ENCODE peak calls at places on chromosomes 12 and 14, in five cellular contexts. One of them, this sample, is unnamed.

GRCh38 chr12:132445884-132446471 is 44.0 kb upstream of the FBRSL1 start:
- DNase-seq in tibial nerve: no peak
- DNase-seq in heart left ventricle: no peak
- DNase-seq in SK-N-SH: no peak
- DNase-seq in fibroblast of lung: peak
- DNase-seq in this sample: peak

GRCh38 chr14:65191716-65192115 is 89.4 kb upstream of the MAX start:
- DNase-seq in fibroblast of lung: no peak
- DNase-seq in heart left ventricle: no peak
- DNase-seq in SK-N-SH: no peak
- DNase-seq in tibial nerve: no peak
- DNase-seq in this sample: no peak

GRCh38 chr12:5390174-5390799 is 41.6 kb upstream of the NTF3 start:
- DNase-seq in SK-N-SH: no peak
- DNase-seq in heart left ventricle: no peak
- DNase-seq in fibroblast of lung: no peak
- DNase-seq in tibial nerve: no peak
- DNase-seq in this sample: no peak

GRCh38 chr12:101759396-101760047 is 20.3 kb upstream of the SYCP3 start:
- DNase-seq in SK-N-SH: peak
- DNase-seq in heart left ventricle: no peak
- DNase-seq in tibial nerve: no peak
- DNase-seq in fibroblast of lung: peak
- DNase-seq in this sample: peak

GRCh38 chr12:109529618-109530300 is 43.5 kb downstream of the MMAB start:
- DNase-seq in heart left ventricle: no peak
- DNase-seq in fibroblast of lung: no peak
- DNase-seq in tibial nerve: no peak
- DNase-seq in SK-N-SH: no peak
- DNase-seq in this sample: no peak

GRCh38 chr14:71290960-71291466 is 383.8 kb downstream of the PCNX1 start:
- DNase-seq in heart left ventricle: no peak
- DNase-seq in tibial nerve: no peak
- DNase-seq in fibroblast of lung: peak
- DNase-seq in SK-N-SH: no peak
- DNase-seq in this sample: peak

GRCh38 chr14:23665302-23666016 is 29.3 kb downstream of the DHRS2 start:
- DNase-seq in fibroblast of lung: no peak
- DNase-seq in SK-N-SH: no peak
- DNase-seq in heart left ventricle: no peak
- DNase-seq in tibial nerve: no peak
- DNase-seq in this sample: no peak

GRCh38 chr14:68814376-68815287 is 21.8 kb upstream of the ZFP36L1 start:
- DNase-seq in tibial nerve: peak
- DNase-seq in fibroblast of lung: peak
- DNase-seq in heart left ventricle: peak
- DNase-seq in SK-N-SH: peak
- DNase-seq in this sample: no peak

GRCh38 chr12:14952295-14952995 is 9.0 kb downstream of the ARHGDIB start:
- DNase-seq in heart left ventricle: peak
- DNase-seq in fibroblast of lung: peak
- DNase-seq in tibial nerve: no peak
- DNase-seq in SK-N-SH: no peak
- DNase-seq in this sample: peak

GRCh38 chr12:51972849-51973273 is 21.4 kb downstream of the ACVR1B start:
- DNase-seq in tibial nerve: peak
- DNase-seq in SK-N-SH: no peak
- DNase-seq in heart left ventricle: peak
- DNase-seq in fibroblast of lung: peak
- DNase-seq in this sample: peak

GRCh38 chr14:25150934-25151790 is 101.2 kb upstream of the STXBP6 start:
- DNase-seq in fibroblast of lung: peak
- DNase-seq in heart left ventricle: no peak
- DNase-seq in tibial nerve: no peak
- DNase-seq in SK-N-SH: peak
- DNase-seq in this sample: peak

GRCh38 chr12:5691943-5692342 is 253.1 kb downstream of the ANO2 start:
- DNase-seq in fibroblast of lung: peak
- DNase-seq in SK-N-SH: no peak
- DNase-seq in tibial nerve: peak
- DNase-seq in heart left ventricle: no peak
- DNase-seq in this sample: no peak

GRCh38 chr12:67640863-67641262 is 7.7 kb upstream of the DYRK2 start:
- DNase-seq in tibial nerve: no peak
- DNase-seq in SK-N-SH: no peak
- DNase-seq in fibroblast of lung: no peak
- DNase-seq in heart left ventricle: no peak
- DNase-seq in this sample: no peak

GRCh38 chr12:93025145-93026103 is 96.3 kb upstream of the EEA1 start:
- DNase-seq in fibroblast of lung: peak
- DNase-seq in SK-N-SH: peak
- DNase-seq in tibial nerve: peak
- DNase-seq in heart left ventricle: no peak
- DNase-seq in this sample: no peak

GRCh38 chr12:46153267-46153872 is 115.5 kb downstream of the SLC38A1 start:
- DNase-seq in fibroblast of lung: peak
- DNase-seq in heart left ventricle: no peak
- DNase-seq in SK-N-SH: peak
- DNase-seq in tibial nerve: no peak
- DNase-seq in this sample: peak

GRCh38 chr12:18430425-18431048 is 169.2 kb downstream of the PIK3C2G start:
- DNase-seq in SK-N-SH: peak
- DNase-seq in fibroblast of lung: peak
- DNase-seq in heart left ventricle: peak
- DNase-seq in tibial nerve: peak
- DNase-seq in this sample: peak

GRCh38 chr12:47797432-47797831 is 22.3 kb downstream of the HDAC7 start:
- DNase-seq in SK-N-SH: peak
- DNase-seq in heart left ventricle: no peak
- DNase-seq in tibial nerve: no peak
- DNase-seq in fibroblast of lung: no peak
- DNase-seq in this sample: no peak

GRCh38 chr14:61197416-61197815 is 83.7 kb downstream of the TMEM30B start:
- DNase-seq in fibroblast of lung: no peak
- DNase-seq in heart left ventricle: no peak
- DNase-seq in tibial nerve: no peak
- DNase-seq in SK-N-SH: no peak
- DNase-seq in this sample: no peak

GRCh38 chr12:38350342-38351181 is 34.0 kb downstream of the ALG10B start:
- DNase-seq in heart left ventricle: no peak
- DNase-seq in tibial nerve: no peak
- DNase-seq in fibroblast of lung: no peak
- DNase-seq in SK-N-SH: no peak
- DNase-seq in this sample: no peak

GRCh38 chr12:12722351-12723146 is 5.4 kb downstream of the CDKN1B start:
- DNase-seq in heart left ventricle: no peak
- DNase-seq in SK-N-SH: no peak
- DNase-seq in fibroblast of lung: peak
- DNase-seq in tibial nerve: no peak
- DNase-seq in this sample: no peak

GRCh38 chr12:67786086-67786485 is 137.5 kb downstream of the DYRK2 start:
- DNase-seq in tibial nerve: no peak
- DNase-seq in SK-N-SH: no peak
- DNase-seq in heart left ventricle: no peak
- DNase-seq in fibroblast of lung: no peak
- DNase-seq in this sample: no peak

GRCh38 chr12:106341086-106341879 is 16.3 kb upstream of the POLR3B start:
- DNase-seq in heart left ventricle: no peak
- DNase-seq in SK-N-SH: peak
- DNase-seq in fibroblast of lung: no peak
- DNase-seq in tibial nerve: no peak
- DNase-seq in this sample: no peak
- H3K27ac ChIP-seq in heart left ventricle: peak
- H3K27ac ChIP-seq in SK-N-SH: peak
- H3K27ac ChIP-seq in fibroblast of lung: no peak
- H3K27ac ChIP-seq in tibial nerve: no peak
- H3K27ac ChIP-seq in this sample: peak

GRCh38 chr12:42570076-42570475 is 19.5 kb downstream of the PRICKLE1 start:
- DNase-seq in SK-N-SH: no peak
- DNase-seq in heart left ventricle: no peak
- DNase-seq in tibial nerve: no peak
- DNase-seq in fibroblast of lung: no peak
- DNase-seq in this sample: no peak

GRCh38 chr12:42565001-42565400 is 24.5 kb downstream of the PRICKLE1 start:
- DNase-seq in fibroblast of lung: no peak
- DNase-seq in SK-N-SH: no peak
- DNase-seq in heart left ventricle: no peak
- DNase-seq in tibial nerve: no peak
- DNase-seq in this sample: no peak

GRCh38 chr12:42568952-42569916 is 20.3 kb downstream of the PRICKLE1 start:
- DNase-seq in tibial nerve: peak
- DNase-seq in SK-N-SH: no peak
- DNase-seq in heart left ventricle: no peak
- DNase-seq in fibroblast of lung: peak
- DNase-seq in this sample: peak

GRCh38 chr12:42564540-42564939 is 25.0 kb downstream of the PRICKLE1 start:
- DNase-seq in fibroblast of lung: no peak
- DNase-seq in tibial nerve: no peak
- DNase-seq in SK-N-SH: no peak
- DNase-seq in heart left ventricle: no peak
- DNase-seq in this sample: no peak

DNA sequence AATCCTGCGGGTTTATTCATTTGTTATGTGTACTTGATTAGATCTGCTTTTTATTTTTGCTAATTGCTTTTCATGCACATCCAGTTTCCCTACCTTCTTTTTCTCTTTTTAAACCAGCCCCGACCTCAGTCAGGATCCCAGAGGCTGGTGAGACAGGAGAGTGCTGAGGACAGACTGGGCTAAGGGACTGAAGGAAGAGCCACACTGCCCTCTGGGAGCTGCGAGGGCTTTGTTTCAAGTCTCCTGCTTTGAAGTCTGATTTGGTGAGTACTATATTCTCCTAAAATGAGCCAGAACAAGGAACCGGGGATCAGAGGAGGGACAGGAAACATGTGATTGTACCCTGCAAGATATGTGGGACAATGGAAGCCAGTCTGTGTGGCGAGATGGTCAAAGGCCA is 23.9 kb downstream of the PRICKLE1 start:
- DNase-seq in SK-N-SH: no peak
- DNase-seq in tibial nerve: no peak
- DNase-seq in heart left ventricle: no peak
- DNase-seq in fibroblast of lung: no peak
- DNase-seq in this sample: no peak
- TF ChIP-seq CTCF in SK-N-SH: no peak
- TF ChIP-seq CTCF in tibial nerve: no peak
- TF ChIP-seq CTCF in heart left ventricle: no peak
- TF ChIP-seq CTCF in fibroblast of lung: no peak
- TF ChIP-seq CTCF in this sample: no peak

GRCh38 chr12:123069436-123070266 is 81.2 kb downstream of the PITPNM2 start:
- DNase-seq in tibial nerve: no peak
- DNase-seq in SK-N-SH: peak
- DNase-seq in fibroblast of lung: no peak
- DNase-seq in heart left ventricle: no peak
- DNase-seq in this sample: no peak
- H3K27ac ChIP-seq in tibial nerve: no peak
- H3K27ac ChIP-seq in SK-N-SH: peak
- H3K27ac ChIP-seq in fibroblast of lung: no peak
- H3K27ac ChIP-seq in heart left ventricle: peak
- H3K27ac ChIP-seq in this sample: no peak

GRCh38 chr12:65962921-65963883 is 138.9 kb downstream of the HMGA2 start:
- DNase-seq in fibroblast of lung: no peak
- DNase-seq in heart left ventricle: no peak
- DNase-seq in tibial nerve: no peak
- DNase-seq in SK-N-SH: peak
- DNase-seq in this sample: no peak
- TF ChIP-seq CTCF in fibroblast of lung: peak
- TF ChIP-seq CTCF in heart left ventricle: no peak
- TF ChIP-seq CTCF in tibial nerve: no peak
- TF ChIP-seq CTCF in SK-N-SH: peak
- TF ChIP-seq CTCF in this sample: no peak

DNA sequence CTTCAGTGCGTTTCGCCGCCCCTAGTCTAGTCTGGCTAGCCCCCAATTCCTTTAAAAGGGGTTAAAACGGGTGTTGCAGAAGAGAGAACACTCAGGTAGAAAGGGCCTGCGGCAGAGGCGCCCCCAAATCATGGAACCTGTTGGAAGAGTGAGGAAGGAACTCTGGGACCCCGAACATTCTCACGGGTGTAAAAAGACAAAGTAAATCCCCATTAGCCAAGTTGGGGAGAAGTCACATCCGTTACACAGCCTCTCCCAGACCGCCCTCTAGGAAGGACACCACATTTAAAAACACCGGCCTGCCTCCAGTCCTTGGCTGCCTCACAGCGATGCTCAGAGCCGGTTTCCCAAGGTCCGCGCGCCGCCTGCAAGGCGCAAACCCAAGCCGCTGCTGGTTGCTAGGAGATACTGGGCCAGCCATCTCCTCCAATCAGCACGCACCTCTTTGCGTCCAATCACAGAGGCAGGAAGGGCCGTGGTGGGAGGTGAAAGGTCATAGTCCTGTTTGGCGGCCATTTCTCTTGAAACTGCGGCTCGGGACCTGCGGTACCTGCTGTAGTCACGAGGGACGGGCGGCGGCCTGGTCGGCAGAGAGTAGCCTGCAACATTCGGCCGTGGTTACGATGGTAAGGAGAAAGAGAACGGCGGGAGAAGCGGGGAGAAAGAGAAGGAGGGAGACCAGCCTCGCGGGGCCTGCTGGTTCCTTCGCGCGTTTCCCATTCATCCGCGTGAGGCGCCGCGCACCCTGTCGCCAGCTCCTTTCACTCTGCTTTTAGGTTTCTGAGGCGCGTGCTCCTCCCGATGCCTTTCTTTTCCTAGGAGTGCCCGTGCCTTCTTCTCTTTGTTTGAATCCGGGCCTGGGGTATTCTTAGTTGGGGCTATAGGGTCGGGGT is at the start of gene SNRPF:
- DNase-seq in tibial nerve: peak
- DNase-seq in heart left ventricle: peak
- DNase-seq in SK-N-SH: peak
- DNase-seq in fibroblast of lung: peak
- DNase-seq in this sample: peak
- H3K27ac ChIP-seq in tibial nerve: peak
- H3K27ac ChIP-seq in heart left ventricle: peak
- H3K27ac ChIP-seq in SK-N-SH: peak
- H3K27ac ChIP-seq in fibroblast of lung: peak
- H3K27ac ChIP-seq in this sample: peak

DNA sequence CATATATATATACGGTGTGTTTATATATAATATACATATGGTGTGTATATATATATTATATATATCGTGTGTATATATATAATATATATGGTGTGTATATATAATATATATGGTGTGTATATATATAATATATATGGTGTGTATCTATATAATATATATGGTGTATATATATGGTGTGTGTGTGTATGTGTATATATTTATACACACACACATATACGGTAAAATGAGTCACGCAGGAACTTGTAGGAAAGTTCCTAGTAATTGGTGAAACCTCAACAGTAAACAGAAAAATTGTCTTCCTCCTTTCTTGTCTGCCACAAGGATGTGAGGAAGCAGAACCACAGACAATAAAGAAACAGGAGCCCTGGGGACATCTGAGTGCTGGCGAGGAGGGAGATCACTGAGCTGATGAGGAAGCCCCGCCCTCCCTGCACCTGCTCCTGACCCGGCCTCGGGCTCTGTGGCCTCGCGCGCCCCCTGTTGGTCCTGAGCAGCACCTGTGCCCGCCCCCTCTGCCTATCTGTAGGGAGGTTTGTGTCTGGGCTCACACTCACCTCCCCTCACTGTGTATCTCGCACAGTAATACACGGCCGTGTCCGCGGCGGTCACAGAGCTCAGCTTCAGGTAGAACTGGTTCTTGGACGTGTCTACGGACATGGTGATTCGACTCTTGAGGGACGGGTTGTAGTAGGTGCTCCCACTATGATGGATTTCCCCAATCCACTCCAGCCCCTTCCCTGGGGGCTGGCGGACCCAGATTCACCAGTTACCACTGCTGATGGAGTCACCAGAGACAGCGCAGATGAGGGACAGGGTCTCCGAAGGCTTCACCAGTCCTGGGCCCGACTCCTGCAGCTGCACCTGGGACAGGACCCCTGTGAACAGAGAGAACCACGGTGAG is 1079.4 kb downstream of the TMEM121 start:
- DNase-seq in heart left ventricle: no peak
- DNase-seq in tibial nerve: no peak
- DNase-seq in SK-N-SH: peak
- DNase-seq in fibroblast of lung: no peak
- DNase-seq in this sample: no peak
- TF ChIP-seq CTCF in heart left ventricle: no peak
- TF ChIP-seq CTCF in tibial nerve: no peak
- TF ChIP-seq CTCF in SK-N-SH: peak
- TF ChIP-seq CTCF in fibroblast of lung: no peak
- TF ChIP-seq CTCF in this sample: no peak

This sample was measured in RWPE1.